ENCODE peak calls at places on chromosomes 2 and 18, in four cellular contexts. F is cardiac muscle cell, S is tibial nerve, A is ovary. Y is an unnamed sample. For H3K9me3, the result is how much of the 10 kb centered on the place peaks cover.

GRCh38 chr18:32919799-32920198 is 147.0 kb upstream of the KLHL14 start:
- DNase-seq in A (no peak), F (peak), S (no peak), Y (no peak)

GRCh38 chr2:163794635-163795034 is 58.8 kb upstream of the FIGN start:
- DNase-seq in F (no peak), A (no peak), S (no peak), Y (no peak)

GRCh38 chr2:102037681-102038080 is 45.9 kb downstream of the IL1R2 start:
- DNase-seq in S (peak), A (no peak), F (no peak), Y (no peak)

GRCh38 chr2:207813221-207813916 is 43.7 kb upstream of the FZD5 start:
- DNase-seq in F (no peak), A (no peak), S (no peak), Y (no peak)

GRCh38 chr18:23300211-23300887 is 152.7 kb upstream of the RIOK3 start:
- DNase-seq in F (no peak), S (no peak), A (no peak), Y (no peak)

GRCh38 chr2:68290825-68291224 is 28.9 kb downstream of the CNRIP1 start:
- DNase-seq in A (no peak), S (no peak), F (peak), Y (no peak)

GRCh38 chr2:3447789-3448317 is 68.4 kb downstream of the TRAPPC12 start:
- DNase-seq in S (no peak), F (no peak), A (no peak), Y (no peak)

GRCh38 chr18:5214583-5215351 is 17.7 kb upstream of the AKAIN1 start:
- DNase-seq in S (no peak), F (no peak), A (no peak), Y (no peak)

GRCh38 chr2:127525692-127526141 is 572 bp downstream of the IWS1 start:
- DNase-seq in S (peak), F (peak), A (no peak), Y (no peak)

GRCh38 chr2:48305569-48305968 is 224.4 kb upstream of the STON1 start:
- DNase-seq in S (no peak), F (peak), A (no peak), Y (no peak)
- H3K4me3 ChIP-seq in S (no peak), F (no peak), A (no peak), Y (no peak)

DNA sequence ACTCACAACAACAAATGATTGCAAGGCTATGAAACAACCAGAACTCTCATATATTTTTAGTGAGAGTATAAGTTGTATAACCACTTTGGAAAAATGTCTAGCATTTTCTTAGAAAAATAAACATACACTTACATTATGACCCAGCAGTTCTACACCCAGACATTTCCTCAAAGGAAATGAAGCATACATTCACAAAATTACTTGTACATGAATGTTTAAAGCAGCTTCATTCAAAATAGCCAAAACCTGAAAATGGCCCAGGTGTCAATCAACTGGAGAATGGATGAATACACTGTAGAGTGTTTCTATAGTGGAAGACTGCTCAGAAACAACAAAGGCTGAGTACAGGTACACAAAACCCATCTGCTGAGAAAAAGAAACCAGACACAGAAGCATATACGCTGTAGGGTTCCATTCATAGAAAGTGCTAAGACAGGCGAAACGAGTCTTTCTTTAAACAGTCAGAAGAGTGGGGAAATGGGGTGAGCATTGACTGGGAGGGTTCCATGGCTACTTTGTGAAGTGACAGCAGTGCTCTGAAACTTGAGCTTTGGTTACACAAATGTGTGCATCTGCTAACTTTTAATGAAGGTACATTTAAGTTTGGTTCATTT is 799.0 kb downstream of the DCDC2C start:
- DNase-seq in F (no peak), A (no peak), S (no peak), Y (no peak)
- H3K9me3 ChIP-seq in F (under half), A (under half), S (under half), Y (under half)

GRCh38 chr2:31216734-31217133 is 581 bp downstream of the CAPN14 start:
- DNase-seq in S (no peak), F (no peak), A (no peak), Y (no peak)
- H3K4me3 ChIP-seq in S (no peak), F (no peak), A (no peak), Y (no peak)

DNA sequence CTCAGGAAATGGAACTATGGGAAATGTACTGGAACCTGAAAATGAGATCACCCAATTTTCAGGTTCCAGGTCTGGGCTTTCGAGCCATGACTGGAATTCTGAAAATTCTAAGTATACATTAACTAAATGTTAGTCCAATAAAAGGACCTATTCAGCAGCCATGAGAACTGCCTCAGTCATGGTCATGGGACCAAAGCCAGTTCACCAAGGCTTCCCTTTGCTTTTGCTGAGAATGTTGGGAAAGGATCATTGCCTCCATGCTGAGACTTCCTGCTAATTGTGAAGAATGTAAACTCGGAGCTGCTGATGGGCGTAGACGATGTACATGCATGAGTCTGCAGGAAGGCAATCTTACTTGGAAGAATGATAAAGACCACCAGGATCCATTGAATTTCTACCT is 624.4 kb upstream of the SOX11 start:
- DNase-seq in F (no peak), A (no peak), S (no peak), Y (no peak)
- H3K9me3 ChIP-seq in F (under half), A (under half), S (under half), Y (under half)

DNA sequence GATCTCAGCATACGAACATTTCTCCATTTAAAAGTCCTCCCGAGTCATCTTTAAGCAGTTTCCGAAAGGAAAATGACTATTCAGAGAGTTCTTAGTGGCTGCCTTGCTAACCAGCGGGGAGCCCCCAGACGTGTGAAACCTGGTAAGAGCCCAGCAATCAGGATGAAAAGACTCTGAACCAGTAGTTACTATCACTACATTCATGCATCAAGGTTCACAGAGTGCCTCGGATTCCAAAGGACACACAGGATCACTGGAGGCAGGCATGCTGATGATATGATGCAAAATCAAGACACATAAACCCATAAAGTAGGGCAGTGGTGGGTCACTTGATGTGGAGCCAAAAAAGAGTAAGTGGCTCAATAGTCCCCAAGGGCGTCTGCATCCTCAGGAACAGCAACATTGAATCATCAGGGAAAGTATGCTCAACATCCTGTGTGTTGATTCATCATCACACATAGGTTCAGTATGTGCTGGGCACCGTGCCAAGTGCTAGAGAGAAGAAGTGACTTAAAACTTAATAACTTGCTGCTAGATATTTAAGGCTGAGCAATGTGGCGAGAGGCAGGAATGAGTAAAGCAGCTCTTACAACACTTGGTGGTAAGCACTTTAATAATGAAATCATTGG is 4.4 kb downstream of the CCL20 start:
- DNase-seq in A (no peak), S (peak), F (peak), Y (peak)
- H3K4me3 ChIP-seq in A (no peak), S (no peak), F (no peak), Y (no peak)

DNA sequence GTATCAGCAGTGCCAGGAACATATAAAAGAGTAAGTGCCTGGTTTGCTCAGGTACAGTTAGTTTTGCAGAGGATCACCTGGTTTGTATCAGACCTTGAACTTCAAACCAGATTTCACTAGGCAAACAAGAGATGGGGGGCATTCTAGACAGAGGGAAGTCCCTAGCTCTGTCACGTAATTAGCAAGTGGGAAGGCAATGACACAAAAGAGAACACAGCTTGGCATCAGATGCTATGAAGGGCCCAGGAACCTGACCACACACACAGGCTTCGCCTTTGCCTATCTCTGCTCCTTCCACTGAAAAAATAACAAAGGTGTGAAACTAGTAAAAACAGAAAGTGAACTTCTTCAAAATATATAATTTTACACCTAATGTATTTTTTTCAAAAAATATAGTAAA is 62.6 kb downstream of the CERKL start:
- DNase-seq in F (no peak), A (no peak), S (no peak), Y (no peak)
- H3K9me3 ChIP-seq in F (under half), A (under half), S (under half), Y (under half)

DNA sequence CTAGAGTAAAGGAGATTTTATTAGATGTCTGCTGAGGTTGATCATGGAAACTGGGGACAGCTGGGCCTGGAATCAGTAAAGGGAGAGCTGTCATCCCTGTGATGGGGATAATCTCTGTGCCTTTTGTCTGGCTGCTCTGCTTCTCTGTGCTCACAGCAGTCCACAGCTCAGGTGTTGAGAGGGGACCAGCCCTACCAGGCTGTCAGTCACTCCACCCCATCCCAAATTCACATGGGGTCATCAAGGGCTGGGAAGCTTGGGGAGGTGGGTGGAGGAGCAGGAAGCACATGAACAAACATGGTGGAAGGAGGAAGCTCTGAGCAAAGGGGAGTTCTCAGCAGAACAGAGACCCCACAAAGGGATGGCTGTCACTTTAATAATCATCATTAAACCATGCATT is 13.7 kb upstream of the LRRFIP1 start:
- DNase-seq in F (no peak), A (no peak), S (no peak), Y (no peak)
- H3K4me3 ChIP-seq in F (no peak), A (no peak), S (no peak), Y (no peak)

GRCh38 chr2:4673025-4673489 is 969.7 kb downstream of the DCDC2C start:
- DNase-seq in F (no peak), S (no peak), A (no peak), Y (no peak)

GRCh38 chr2:4679391-4679790 is 976.0 kb downstream of the DCDC2C start:
- DNase-seq in F (no peak), S (no peak), A (no peak), Y (no peak)

GRCh38 chr2:4674007-4674406 is 970.6 kb downstream of the DCDC2C start:
- DNase-seq in A (no peak), S (no peak), F (no peak), Y (no peak)

GRCh38 chr2:4675295-4675694 is 971.9 kb downstream of the DCDC2C start:
- DNase-seq in S (no peak), A (no peak), F (no peak), Y (no peak)

GRCh38 chr2:4678937-4679336 is 975.6 kb downstream of the DCDC2C start:
- DNase-seq in A (no peak), F (no peak), S (no peak), Y (no peak)
- H3K9me3 ChIP-seq in A (under half), F (under half), S (under half), Y (under half)

GRCh38 chr2:240898108-240898730 is 2.3 kb upstream of the MAB21L4 start:
- DNase-seq in F (no peak), S (no peak), A (no peak), Y (no peak)
- H3K4me3 ChIP-seq in F (no peak), S (no peak), A (no peak), Y (no peak)

GRCh38 chr2:112809112-112809511 is 24.8 kb upstream of the IL1A start:
- DNase-seq in A (no peak), F (no peak), S (no peak), Y (no peak)

GRCh38 chr2:112813043-112813966 is 23.3 kb downstream of the IL1B start:
- DNase-seq in A (no peak), S (no peak), F (no peak), Y (no peak)

GRCh38 chr2:112811841-112812306 is 24.7 kb downstream of the IL1B start:
- DNase-seq in A (no peak), S (no peak), F (no peak), Y (no peak)

GRCh38 chr2:112812318-112813042 is 24.1 kb downstream of the IL1B start:
- DNase-seq in F (no peak), S (no peak), A (no peak), Y (no peak)

DNA sequence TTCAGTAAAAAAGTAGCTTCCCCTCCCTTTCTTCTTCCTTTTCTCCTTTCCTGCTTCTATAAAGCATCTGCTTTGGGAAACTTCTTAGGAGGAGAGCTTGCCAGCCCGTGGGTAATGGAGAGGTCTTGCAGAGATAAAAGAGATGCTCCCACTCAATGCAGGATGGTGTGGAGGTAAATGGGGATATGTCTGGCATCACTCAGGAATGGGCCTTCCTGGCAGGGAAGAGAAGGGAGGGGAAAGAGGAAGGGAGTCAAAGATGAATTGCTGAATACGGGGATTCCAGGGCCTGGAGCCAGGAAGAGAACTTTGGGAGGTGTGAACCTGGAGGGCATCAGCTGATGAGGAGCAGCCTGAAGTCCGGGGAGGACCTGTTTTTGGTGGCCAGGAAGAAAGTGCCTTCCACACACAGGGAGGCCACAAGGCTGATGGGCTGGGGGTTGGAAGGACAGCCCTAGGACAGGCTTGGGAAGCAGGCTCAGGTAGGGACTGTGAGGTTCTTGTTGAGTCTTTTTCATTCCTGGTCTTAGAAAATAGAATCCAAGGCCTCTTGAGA is 25.2 kb downstream of the IL1B start:
- DNase-seq in S (no peak), F (no peak), A (no peak), Y (no peak)
- H3K9me3 ChIP-seq in S (under half), F (under half), A (under half), Y (under half)

Y was measured in psoas muscle.